ENCODE peak calls at places on chromosome 5, in seven cellular contexts. I, Q, H, B, K, N and M are unnamed samples.

GRCh38 chr5:87121315-87122170 is 146.1 kb upstream of the RASA1 start:
- DNase-seq in I (peak), Q (no peak), H (no peak), B (no peak), K (no peak), N (no peak), M (peak)

GRCh38 chr5:172646716-172647285 is 5.7 kb downstream of the NEURL1B start:
- DNase-seq in I (no peak), Q (no peak), H (no peak), B (no peak), K (peak), N (no peak), M (no peak)

GRCh38 chr5:110054240-110054639 is 364.5 kb downstream of the MAN2A1 start:
- DNase-seq in I (peak), Q (peak), H (no peak), B (no peak), K (no peak), N (peak), M (no peak)

GRCh38 chr5:95641803-95642220 is 4.8 kb upstream of the RFESD start:
- DNase-seq in I (no peak), Q (no peak), H (no peak), B (no peak), K (no peak), N (no peak), M (no peak)

GRCh38 chr5:43367909-43368648 is 44.1 kb downstream of the CCL28 start:
- DNase-seq in I (no peak), Q (no peak), H (no peak), B (no peak), K (no peak), N (no peak), M (no peak)

GRCh38 chr5:24786108-24786507 is 141.3 kb upstream of the CDH10 start:
- DNase-seq in I (no peak), Q (no peak), H (no peak), B (no peak), K (no peak), N (no peak), M (no peak)

GRCh38 chr5:62376064-62376463 is 27.6 kb downstream of the DIMT1 start:
- DNase-seq in I (no peak), Q (no peak), H (no peak), B (no peak), K (no peak), N (no peak), M (no peak)

GRCh38 chr5:76983468-76983867 is 30.6 kb downstream of the CRHBP start:
- DNase-seq in I (no peak), Q (no peak), H (no peak), B (no peak), K (no peak), N (no peak), M (no peak)

GRCh38 chr5:16902846-16903245 is 33.2 kb downstream of the MYO10 start:
- DNase-seq in I (no peak), Q (no peak), H (no peak), B (no peak), K (no peak), N (no peak), M (no peak)

GRCh38 chr5:58958701-58959100 is 375.8 kb downstream of the RAB3C start:
- DNase-seq in I (no peak), Q (no peak), H (no peak), B (no peak), K (no peak), N (no peak), M (no peak)

GRCh38 chr5:130773813-130774212 is 391.2 kb downstream of the HINT1 start:
- DNase-seq in I (no peak), Q (no peak), H (no peak), B (no peak), K (no peak), N (peak), M (peak)

GRCh38 chr5:69270827-69271226 is 36.1 kb downstream of the CDK7 start:
- DNase-seq in I (no peak), Q (no peak), H (no peak), B (no peak), K (no peak), N (no peak), M (peak)

GRCh38 chr5:115713408-115713807 is 87.6 kb upstream of the TMED7 start:
- DNase-seq in I (no peak), Q (no peak), H (no peak), B (no peak), K (no peak), N (no peak), M (no peak)

GRCh38 chr5:141757402-141757801 is 75.4 kb upstream of the ARAP3 start:
- DNase-seq in I (no peak), Q (no peak), H (no peak), B (no peak), K (no peak), N (no peak), M (peak)

GRCh38 chr5:151895660-151896040 is 29.0 kb downstream of the GLRA1 start:
- DNase-seq in I (no peak), Q (no peak), H (no peak), B (no peak), K (no peak), N (no peak), M (peak)

GRCh38 chr5:60287174-60287771 is 393.7 kb upstream of the PDE4D start:
- DNase-seq in I (peak), Q (no peak), H (no peak), B (peak), K (peak), N (peak), M (peak)